ENCODE peak calls at places on chromosomes 2 and 18, in five cellular contexts. One of them, this sample, is unnamed.

GRCh38 chr2:232592687-232593407 is 40.6 kb upstream of the EFHD1 start:
- DNase-seq in activated naive CD4-positive, alpha-beta T cell treated with anti-CD3 and anti-CD28 coated beads, Interleukin-2, amount 10 ng/mL, durations not matched to agents 7 days and 5 days: no peak
- DNase-seq in lung: no peak
- DNase-seq in upper lobe of right lung: no peak
- DNase-seq in activated naive CD8-positive, alpha-beta T cell treated with anti-CD3 and anti-CD28 coated beads for 36 hours: no peak
- DNase-seq in this sample: no peak

GRCh38 chr2:147433822-147434221 is 411.0 kb upstream of the ACVR2A start:
- DNase-seq in upper lobe of right lung: no peak
- DNase-seq in lung: no peak
- DNase-seq in activated naive CD4-positive, alpha-beta T cell treated with anti-CD3 and anti-CD28 coated beads, Interleukin-2, amount 10 ng/mL, durations not matched to agents 7 days and 5 days: no peak
- DNase-seq in activated naive CD8-positive, alpha-beta T cell treated with anti-CD3 and anti-CD28 coated beads for 36 hours: no peak
- DNase-seq in this sample: no peak

GRCh38 chr18:45664824-45665763 is 49.8 kb downstream of the SLC14A2 start:
- DNase-seq in activated naive CD4-positive, alpha-beta T cell treated with anti-CD3 and anti-CD28 coated beads, Interleukin-2, amount 10 ng/mL, durations not matched to agents 7 days and 5 days: peak; percentile 76
- DNase-seq in upper lobe of right lung: no peak
- DNase-seq in activated naive CD8-positive, alpha-beta T cell treated with anti-CD3 and anti-CD28 coated beads for 36 hours: peak; percentile 64
- DNase-seq in lung: peak; percentile 61
- DNase-seq in this sample: no peak

GRCh38 chr2:156396126-156396525 is 40.1 kb upstream of the GPD2 start:
- DNase-seq in activated naive CD8-positive, alpha-beta T cell treated with anti-CD3 and anti-CD28 coated beads for 36 hours: no peak
- DNase-seq in activated naive CD4-positive, alpha-beta T cell treated with anti-CD3 and anti-CD28 coated beads, Interleukin-2, amount 10 ng/mL, durations not matched to agents 7 days and 5 days: no peak
- DNase-seq in upper lobe of right lung: no peak
- DNase-seq in lung: no peak
- DNase-seq in this sample: no peak

GRCh38 chr2:174840436-174840835 is 76.2 kb upstream of the CHRNA1 start:
- DNase-seq in activated naive CD8-positive, alpha-beta T cell treated with anti-CD3 and anti-CD28 coated beads for 36 hours: no peak
- DNase-seq in activated naive CD4-positive, alpha-beta T cell treated with anti-CD3 and anti-CD28 coated beads, Interleukin-2, amount 10 ng/mL, durations not matched to agents 7 days and 5 days: no peak
- DNase-seq in lung: no peak
- DNase-seq in upper lobe of right lung: no peak
- DNase-seq in this sample: no peak

GRCh38 chr2:225293638-225294037 is 105.9 kb upstream of the NYAP2 start:
- DNase-seq in upper lobe of right lung: no peak
- DNase-seq in activated naive CD8-positive, alpha-beta T cell treated with anti-CD3 and anti-CD28 coated beads for 36 hours: no peak
- DNase-seq in lung: no peak
- DNase-seq in activated naive CD4-positive, alpha-beta T cell treated with anti-CD3 and anti-CD28 coated beads, Interleukin-2, amount 10 ng/mL, durations not matched to agents 7 days and 5 days: no peak
- DNase-seq in this sample: no peak

GRCh38 chr2:207283356-207283755 is 117.6 kb upstream of the KLF7 start:
- DNase-seq in lung: no peak
- DNase-seq in upper lobe of right lung: peak; percentile 68
- DNase-seq in activated naive CD8-positive, alpha-beta T cell treated with anti-CD3 and anti-CD28 coated beads for 36 hours: peak; percentile 4
- DNase-seq in activated naive CD4-positive, alpha-beta T cell treated with anti-CD3 and anti-CD28 coated beads, Interleukin-2, amount 10 ng/mL, durations not matched to agents 7 days and 5 days: peak; percentile 24
- DNase-seq in this sample: no peak

GRCh38 chr2:58918138-58918537 is 677.0 kb upstream of the FANCL start:
- DNase-seq in lung: no peak
- DNase-seq in activated naive CD4-positive, alpha-beta T cell treated with anti-CD3 and anti-CD28 coated beads, Interleukin-2, amount 10 ng/mL, durations not matched to agents 7 days and 5 days: no peak
- DNase-seq in activated naive CD8-positive, alpha-beta T cell treated with anti-CD3 and anti-CD28 coated beads for 36 hours: no peak
- DNase-seq in upper lobe of right lung: no peak
- DNase-seq in this sample: no peak

GRCh38 chr2:231713738-231714638 is 5.7 kb downstream of the PTMA start:
- DNase-seq in lung: peak; percentile 90
- DNase-seq in upper lobe of right lung: peak; percentile 95
- DNase-seq in activated naive CD4-positive, alpha-beta T cell treated with anti-CD3 and anti-CD28 coated beads, Interleukin-2, amount 10 ng/mL, durations not matched to agents 7 days and 5 days: peak; percentile 93
- DNase-seq in activated naive CD8-positive, alpha-beta T cell treated with anti-CD3 and anti-CD28 coated beads for 36 hours: peak; percentile 89
- DNase-seq in this sample: peak; percentile 88

GRCh38 chr2:134858245-134858644 is 19.8 kb downstream of the ACMSD start:
- DNase-seq in activated naive CD4-positive, alpha-beta T cell treated with anti-CD3 and anti-CD28 coated beads, Interleukin-2, amount 10 ng/mL, durations not matched to agents 7 days and 5 days: no peak
- DNase-seq in lung: no peak
- DNase-seq in upper lobe of right lung: no peak
- DNase-seq in activated naive CD8-positive, alpha-beta T cell treated with anti-CD3 and anti-CD28 coated beads for 36 hours: no peak
- DNase-seq in this sample: no peak

GRCh38 chr2:120949027-120949956 is 213.6 kb downstream of the GLI2 start:
- DNase-seq in activated naive CD8-positive, alpha-beta T cell treated with anti-CD3 and anti-CD28 coated beads for 36 hours: no peak
- DNase-seq in lung: no peak
- DNase-seq in upper lobe of right lung: no peak
- DNase-seq in activated naive CD4-positive, alpha-beta T cell treated with anti-CD3 and anti-CD28 coated beads, Interleukin-2, amount 10 ng/mL, durations not matched to agents 7 days and 5 days: no peak
- DNase-seq in this sample: no peak

GRCh38 chr2:123720760-123721159 is 304.3 kb upstream of the CNTNAP5 start:
- DNase-seq in upper lobe of right lung: no peak
- DNase-seq in activated naive CD4-positive, alpha-beta T cell treated with anti-CD3 and anti-CD28 coated beads, Interleukin-2, amount 10 ng/mL, durations not matched to agents 7 days and 5 days: no peak
- DNase-seq in lung: no peak
- DNase-seq in activated naive CD8-positive, alpha-beta T cell treated with anti-CD3 and anti-CD28 coated beads for 36 hours: no peak
- DNase-seq in this sample: no peak

GRCh38 chr2:100365434-100365833 is 43.1 kb upstream of the LONRF2 start:
- DNase-seq in activated naive CD4-positive, alpha-beta T cell treated with anti-CD3 and anti-CD28 coated beads, Interleukin-2, amount 10 ng/mL, durations not matched to agents 7 days and 5 days: no peak
- DNase-seq in activated naive CD8-positive, alpha-beta T cell treated with anti-CD3 and anti-CD28 coated beads for 36 hours: no peak
- DNase-seq in lung: peak; percentile 62
- DNase-seq in upper lobe of right lung: no peak
- DNase-seq in this sample: no peak